ENCODE peak calls at places on chromosomes 12 and 14, in five cellular contexts. C is NCI-H1092 treated with DMSO at 0.1 percent for 48 hours, M is BE2C, L is stromal cell of bone marrow, X is non-pigmented ciliary epithelial cell. I is an unnamed sample.

GRCh38 chr12:57110189-57111045 is 745 bp downstream of the STAT6 start:
- DNase-seq in X (no peak), C (no peak), M (no peak), L (no peak), I (peak; percentile 61)

GRCh38 chr14:94278732-94279131 is 14.3 kb downstream of the SERPINA10 start:
- DNase-seq in C (no peak), M (no peak), L (no peak), X (no peak), I (no peak)

GRCh38 chr12:34607520-34608195 is 585.4 kb downstream of the ALG10 start:
- DNase-seq in L (no peak), X (no peak), C (no peak), M (no peak), I (no peak)

GRCh38 chr12:15336772-15337553 is 14.7 kb downstream of the PTPRO start:
- DNase-seq in M (no peak), L (peak; percentile 57), X (peak; percentile 32), C (no peak), I (no peak)

GRCh38 chr14:96888593-96888992 is 91.4 kb downstream of the VRK1 start:
- DNase-seq in M (peak; percentile 30), L (no peak), C (peak; percentile 20), X (peak; percentile 20), I (no peak)

GRCh38 chr14:68783408-68784297 is 9.2 kb downstream of the ZFP36L1 start:
- DNase-seq in L (no peak), X (no peak), C (no peak), M (no peak), I (no peak)

GRCh38 chr12:132600048-132601032 is 10.0 kb downstream of the LRCOL1 start:
- DNase-seq in C (peak; percentile 89), L (peak; percentile 39), M (peak; percentile 84), X (no peak), I (peak; percentile 74)

GRCh38 chr12:107992016-107992415 is 137.1 kb upstream of the WSCD2 start:
- DNase-seq in L (no peak), C (no peak), M (no peak), X (no peak), I (no peak)

GRCh38 chr14:32594766-32595165 is 265.7 kb downstream of the AKAP6 start:
- DNase-seq in M (no peak), C (no peak), X (no peak), L (peak; percentile 36), I (no peak)

GRCh38 chr12:124917841-124918621 is 3.6 kb upstream of the UBC start:
- DNase-seq in X (no peak), L (no peak), M (no peak), C (no peak), I (no peak)

GRCh38 chr12:87274594-87275245 is 754.5 kb downstream of the C12orf50 start:
- DNase-seq in C (peak; percentile 6), X (no peak), L (no peak), M (peak; percentile 24), I (peak; percentile 16)

GRCh38 chr14:71645656-71646055 is 286.6 kb upstream of the RGS6 start:
- DNase-seq in M (no peak), X (no peak), L (no peak), C (no peak), I (no peak)

GRCh38 chr12:112007945-112008344 is 5.0 kb downstream of the TMEM116 start:
- DNase-seq in C (no peak), L (no peak), M (no peak), X (no peak), I (no peak)

GRCh38 chr12:110743571-110744093 is 941 bp upstream of the PPP1CC start:
- DNase-seq in L (no peak), X (no peak), C (no peak), M (no peak), I (no peak)

GRCh38 chr14:30385925-30386324 is 173.0 kb upstream of the G2E3 start:
- DNase-seq in X (no peak), M (no peak), C (no peak), L (no peak), I (no peak)

GRCh38 chr12:66629138-66629880 is 49.6 kb downstream of the GRIP1 start:
- DNase-seq in M (no peak), L (no peak), X (no peak), C (no peak), I (no peak)

GRCh38 chr12:116294464-116295002 is 17.0 kb upstream of the MED13L start:
- DNase-seq in M (no peak), C (no peak), L (no peak), X (no peak), I (no peak)

GRCh38 chr12:65656156-65656885 is 168.0 kb upstream of the HMGA2 start:
- DNase-seq in C (no peak), L (no peak), M (no peak), X (no peak), I (no peak)

GRCh38 chr12:10372534-10372931 is 17.3 kb downstream of the KLRK1 start:
- DNase-seq in L (no peak), C (no peak), X (no peak), M (no peak), I (no peak)

GRCh38 chr12:50569876-50570275 is 65.1 kb downstream of the DIP2B start:
- DNase-seq in M (no peak), L (no peak), X (no peak), C (no peak), I (no peak)

GRCh38 chr14:99395904-99396530 is 84.6 kb downstream of the SETD3 start:
- DNase-seq in L (no peak), M (no peak), X (no peak), C (peak; percentile 66), I (no peak)

GRCh38 chr14:75453817-75454434 is 26.1 kb downstream of the JDP2 start:
- DNase-seq in C (no peak), X (no peak), M (no peak), L (no peak), I (no peak)

GRCh38 chr12:124684496-124684895 is 117.1 kb upstream of the NCOR2 start:
- DNase-seq in M (peak; percentile 31), L (no peak), X (no peak), C (no peak), I (no peak)

GRCh38 chr14:96497087-96497486 is 5.1 kb upstream of the PAPOLA start:
- DNase-seq in X (no peak), C (no peak), L (no peak), M (no peak), I (no peak)

GRCh38 chr14:75438486-75439080 is 10.8 kb downstream of the JDP2 start:
- DNase-seq in X (no peak), C (no peak), M (no peak), L (no peak), I (no peak)

GRCh38 chr14:104732355-104732804 is 8.4 kb downstream of the ADSS1 start:
- DNase-seq in C (no peak), X (no peak), L (no peak), M (no peak), I (no peak)

GRCh38 chr12:20434993-20435392 is 66.7 kb downstream of the PDE3A start:
- DNase-seq in M (no peak), X (no peak), C (no peak), L (no peak), I (no peak)

GRCh38 chr14:96614528-96614927 is 112.3 kb downstream of the PAPOLA start:
- DNase-seq in X (no peak), L (no peak), M (peak; percentile 62), C (peak; percentile 55), I (no peak)

GRCh38 chr12:29644536-29645162 is 139.1 kb downstream of the TMTC1 start:
- DNase-seq in X (no peak), C (no peak), M (no peak), L (no peak), I (no peak)

GRCh38 chr14:39452680-39453079 is 20.4 kb upstream of the FBXO33 start:
- DNase-seq in C (no peak), L (no peak), M (no peak), X (no peak), I (no peak)

GRCh38 chr12:6540181-6540877 is 6.0 kb downstream of the GAPDH start:
- DNase-seq in M (peak; percentile 92), C (peak; percentile 63), X (no peak), L (peak; percentile 94), I (peak; percentile 53)

GRCh38 chr14:98692832-98693231 is 579.2 kb downstream of the BCL11B start:
- DNase-seq in C (no peak), M (no peak), L (no peak), X (no peak), I (no peak)

GRCh38 chr12:57604454-57605307 is at the start of gene DTX3:
- DNase-seq in C (peak; percentile 36), M (peak; percentile 58), X (no peak), L (no peak), I (no peak)

GRCh38 chr12:91482231-91482630 is 299.6 kb upstream of the DCN start:
- DNase-seq in L (no peak), X (no peak), C (no peak), M (no peak), I (no peak)

GRCh38 chr14:37870947-37871346 is 275.5 kb downstream of the TTC6 start:
- DNase-seq in C (no peak), X (no peak), L (no peak), M (no peak), I (no peak)

GRCh38 chr14:38553586-38553985 is 297.7 kb upstream of the CLEC14A start:
- DNase-seq in X (peak; percentile 84), L (peak; percentile 22), C (no peak), M (no peak), I (no peak)

GRCh38 chr12:9221476-9221875 is 13.3 kb upstream of the PZP start:
- DNase-seq in X (no peak), M (no peak), C (no peak), L (no peak), I (no peak)

GRCh38 chr14:54781936-54782802 is 120.5 kb downstream of the GCH1 start:
- DNase-seq in L (no peak), C (peak; percentile 80), M (no peak), X (no peak), I (no peak)

I was measured in endothelial cell.